ENCODE peak calls at places on chromosomes 16 and 17, in seven cellular contexts. Z is CD4-positive, alpha-beta T cell; Q is colonic mucosa; N is heart right ventricle; L is Calu3; Y is ascending aorta; P is breast epithelium. U is an unnamed sample.

GRCh38 chr17:48215583-48216139 is 108.1 kb downstream of the SNX11 start:
- DNase-seq in Z (no peak), Q (peak; percentile 26), N (no peak), L (peak; percentile 78), Y (no peak), P (no peak), U (peak; percentile 50)

GRCh38 chr17:3043737-3044365 is 19.6 kb downstream of the OR1D5 start:
- DNase-seq in Z (no peak), Q (peak; percentile 51), N (no peak), L (peak; percentile 26), Y (no peak), P (no peak), U (no peak)

GRCh38 chr16:13421726-13422125 is 498.2 kb upstream of the ERCC4 start:
- DNase-seq in Z (no peak), Q (no peak), N (no peak), L (no peak), Y (no peak), P (no peak), U (no peak)

GRCh38 chr17:35094902-35095301 is 24.8 kb downstream of the RAD51D start:
- DNase-seq in Z (no peak), Q (no peak), N (no peak), L (peak; percentile 30), Y (no peak), P (no peak), U (no peak)

GRCh38 chr16:14958970-14959369 is 15.9 kb upstream of the PDXDC1 start:
- DNase-seq in Z (no peak), Q (no peak), N (no peak), L (no peak), Y (no peak), P (no peak), U (no peak)

GRCh38 chr16:27174007-27174406 is 29.3 kb upstream of the KDM8 start:
- DNase-seq in Z (peak; percentile 62), Q (no peak), N (no peak), L (no peak), Y (no peak), P (no peak), U (peak; percentile 55)

GRCh38 chr17:79406316-79406715 is 204.5 kb downstream of the RBFOX3 start:
- DNase-seq in Z (no peak), Q (no peak), N (no peak), L (no peak), Y (no peak), P (no peak), U (no peak)

GRCh38 chr17:77450742-77451270 is 310.0 kb downstream of the SEC14L1 start:
- DNase-seq in Z (no peak), Q (no peak), N (no peak), L (no peak), Y (no peak), P (no peak), U (no peak)

GRCh38 chr17:81460856-81461460 is 51.6 kb downstream of the ACTG1 start:
- DNase-seq in Z (no peak), Q (no peak), N (no peak), L (peak; percentile 24), Y (no peak), P (no peak), U (no peak)

GRCh38 chr16:79768594-79768993 is 168.1 kb upstream of the MAF start:
- DNase-seq in Z (no peak), Q (peak; percentile 38), N (no peak), L (peak; percentile 13), Y (no peak), P (no peak), U (no peak)

GRCh38 chr16:88754912-88755744 is 29.9 kb downstream of the PIEZO1 start:
- DNase-seq in Z (peak; percentile 20), Q (no peak), N (no peak), L (peak; percentile 54), Y (no peak), P (no peak), U (no peak)

GRCh38 chr16:56848056-56848936 is 16.7 kb upstream of the SLC12A3 start:
- DNase-seq in Z (no peak), Q (no peak), N (no peak), L (no peak), Y (no peak), P (no peak), U (no peak)

GRCh38 chr17:73588291-73589095 is 55.8 kb downstream of the SDK2 start:
- DNase-seq in Z (no peak), Q (no peak), N (no peak), L (no peak), Y (no peak), P (no peak), U (no peak)

GRCh38 chr17:65039349-65039988 is 17.1 kb downstream of the GNA13 start:
- DNase-seq in Z (peak; percentile 46), Q (no peak), N (no peak), L (no peak), Y (no peak), P (no peak), U (peak; percentile 56)

GRCh38 chr16:57185446-57185944 is 344 bp downstream of the PSME3IP1 start:
- DNase-seq in Z (peak; percentile 26), Q (peak; percentile 52), N (peak; percentile 36), L (peak; percentile 36), Y (peak; percentile 14), P (peak; percentile 54), U (no peak)

GRCh38 chr16:88884569-88885271 is 18.3 kb upstream of the PABPN1L start:
- DNase-seq in Z (no peak), Q (no peak), N (no peak), L (no peak), Y (no peak), P (no peak), U (no peak)

GRCh38 chr17:68346448-68346847 is 55.2 kb downstream of the ARSG start:
- DNase-seq in Z (peak; percentile 62), Q (peak; percentile 28), N (peak; percentile 31), L (no peak), Y (peak; percentile 32), P (no peak), U (peak; percentile 84)

GRCh38 chr16:10942352-10943297 is at the start of gene DEXI:
- DNase-seq in Z (peak; percentile 97), Q (peak; percentile 95), N (peak; percentile 97), L (peak; percentile 98), Y (peak; percentile 75), P (peak; percentile 91), U (peak; percentile 93)

GRCh38 chr16:10947211-10947787 is 2.9 kb downstream of the CLEC16A start:
- DNase-seq in Z (no peak), Q (no peak), N (no peak), L (no peak), Y (no peak), P (no peak), U (no peak)

GRCh38 chr16:10946308-10946707 is 1.9 kb downstream of the CLEC16A start:
- DNase-seq in Z (no peak), Q (no peak), N (no peak), L (peak; percentile 55), Y (no peak), P (peak; percentile 65), U (no peak)

GRCh38 chr16:10945065-10945787 is 862 bp downstream of the CLEC16A start:
- DNase-seq in Z (no peak), Q (no peak), N (no peak), L (no peak), Y (no peak), P (no peak), U (no peak)

DNA sequence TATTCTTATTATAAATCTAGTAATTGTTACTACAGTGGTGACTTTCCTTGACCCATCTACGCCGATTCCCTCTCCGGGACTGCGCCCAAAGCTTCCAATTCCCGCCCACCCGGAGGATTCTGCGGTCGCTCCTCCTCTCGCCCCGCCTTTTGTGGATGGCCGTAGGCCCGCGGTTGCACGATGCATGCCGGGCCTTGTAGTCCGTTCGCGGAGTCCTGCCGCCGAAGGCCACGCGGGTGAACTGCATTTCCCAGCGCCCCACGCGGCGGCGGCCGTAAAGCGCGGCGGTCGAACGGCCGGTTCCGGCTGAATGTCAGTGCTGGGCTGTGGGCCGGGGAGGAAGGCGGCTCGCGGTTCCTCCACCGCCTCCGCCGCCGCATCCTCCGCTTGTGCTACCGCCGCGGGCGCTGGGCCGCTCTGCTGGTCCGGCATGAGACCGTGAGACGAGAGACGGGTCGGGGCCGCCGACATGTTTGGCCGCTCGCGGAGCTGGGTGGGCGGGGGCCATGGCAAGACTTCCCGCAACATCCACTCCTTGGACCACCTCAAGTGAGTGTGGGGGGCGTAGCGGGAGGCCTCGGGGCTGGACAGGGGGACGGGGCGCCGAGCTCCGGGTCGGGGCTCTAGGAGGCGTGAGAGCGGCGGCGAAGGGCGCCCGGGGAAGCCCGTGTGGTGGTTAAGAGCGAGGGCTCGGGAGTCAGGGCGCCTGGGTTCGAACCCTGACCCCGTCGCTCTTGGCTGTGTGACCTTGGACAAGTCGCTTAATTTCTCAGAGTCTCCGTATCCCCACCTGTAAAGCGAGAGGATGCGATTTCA is at the start of gene CLEC16A:
- DNase-seq in Z (peak; percentile 96), Q (peak; percentile 98), N (peak; percentile 99), L (peak; percentile 99), Y (peak; percentile 93), P (peak; percentile 97), U (peak; percentile 99)
- TF ChIP-seq CTCF in Z (no peak), Q (no peak), N (no peak), L (no peak), Y (no peak), P (no peak), U (no peak)

DNA sequence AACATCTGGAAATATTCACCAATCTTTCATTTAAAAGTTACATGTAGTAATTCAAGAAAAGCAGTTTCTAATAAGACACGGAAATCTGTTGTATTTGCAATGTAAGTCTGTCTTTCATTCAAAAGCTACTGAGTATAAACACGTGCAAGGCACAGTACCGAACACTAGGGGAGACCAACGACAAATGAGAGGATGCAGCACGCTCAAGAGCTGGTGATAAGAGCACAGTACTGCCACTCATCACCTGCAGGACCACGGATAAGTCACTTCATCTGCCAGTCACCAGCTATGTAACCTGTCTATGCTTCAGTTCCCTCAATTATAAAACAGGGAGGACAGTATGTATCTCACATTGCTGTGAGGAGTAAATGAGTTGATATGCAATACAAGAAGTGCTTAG is 67.1 kb downstream of the CLEC18A start:
- DNase-seq in Z (peak; percentile 45), Q (no peak), N (no peak), L (peak; percentile 29), Y (no peak), P (no peak), U (no peak)
- TF ChIP-seq CTCF in Z (peak; percentile 45), Q (no peak), N (peak; percentile 29), L (no peak), Y (peak; percentile 14), P (no peak), U (peak; percentile 47)

GRCh38 chr16:48029768-48030167 is 126.0 kb downstream of the ABCC12 start:
- DNase-seq in Z (no peak), Q (no peak), N (no peak), L (no peak), Y (no peak), P (no peak), U (no peak)
- TF ChIP-seq CTCF in Z (no peak), Q (no peak), N (no peak), L (no peak), Y (no peak), P (no peak), U (no peak)

GRCh38 chr16:68313116-68313515 is 2.3 kb downstream of the PRMT7 start:
- DNase-seq in Z (no peak), Q (no peak), N (no peak), L (no peak), Y (no peak), P (no peak), U (no peak)

GRCh38 chr16:68306633-68307032 is 4.1 kb downstream of the SLC7A6OS start:
- DNase-seq in Z (no peak), Q (no peak), N (no peak), L (no peak), Y (no peak), P (no peak), U (no peak)

GRCh38 chr16:68309798-68310197 is 948 bp downstream of the SLC7A6OS start:
- DNase-seq in Z (no peak), Q (no peak), N (no peak), L (no peak), Y (no peak), P (no peak), U (no peak)

GRCh38 chr16:68311316-68311620 is 449 bp downstream of the PRMT7 start:
- DNase-seq in Z (no peak), Q (no peak), N (no peak), L (no peak), Y (no peak), P (no peak), U (no peak)

GRCh38 chr16:68310441-68311315 is at the start of the genes PRMT7 and SLC7A6OS:
- DNase-seq in Z (peak; percentile 89), Q (peak; percentile 96), N (peak; percentile 88), L (peak; percentile 94), Y (peak; percentile 68), P (peak; percentile 76), U (peak; percentile 97)
- TF ChIP-seq CTCF in Z (peak; percentile 14), Q (no peak), N (no peak), L (no peak), Y (peak; percentile 53), P (peak; percentile 33), U (peak; percentile 35)

U was measured in Peyer's patch.